ENCODE peak calls at places on chromosomes 1 and 21, in seven cellular contexts. K is ovary, X is kidney, S is cardiac muscle cell, N is hepatocyte, J is uterus, O is GM23338. Y is an unnamed sample.

GRCh38 chr1:105632342-105633196 is 1423.9 kb upstream of the PRMT6 start:
- DNase-seq in K (no peak), X (peak; percentile 25), S (peak; percentile 57), N (peak; percentile 57), J (no peak), O (no peak), Y (no peak)

GRCh38 chr1:153277852-153278251 is 18.4 kb downstream of the LORICRIN start:
- DNase-seq in K (no peak), X (no peak), S (no peak), N (no peak), J (no peak), O (peak; percentile 87), Y (no peak)

GRCh38 chr1:100308777-100309176 is 42.8 kb downstream of the RTCA start:
- DNase-seq in K (no peak), X (no peak), S (no peak), N (no peak), J (no peak), O (no peak), Y (no peak)

GRCh38 chr21:25908495-25908894 is 173.7 kb downstream of the GABPA start:
- DNase-seq in K (no peak), X (no peak), S (no peak), N (no peak), J (no peak), O (no peak), Y (no peak)

GRCh38 chr1:36160949-36161485 is 5.1 kb downstream of the MAP7D1 start:
- DNase-seq in K (peak; percentile 69), X (peak; percentile 88), S (peak; percentile 54), N (peak; percentile 46), J (peak; percentile 63), O (peak; percentile 87), Y (peak; percentile 85)

GRCh38 chr1:39158330-39159086 is 46.0 kb upstream of the MACF1 start:
- DNase-seq in K (no peak), X (no peak), S (peak; percentile 55), N (peak; percentile 92), J (no peak), O (peak; percentile 76), Y (peak; percentile 72)

GRCh38 chr1:230303822-230304221 is 122.3 kb downstream of the PGBD5 start:
- DNase-seq in K (no peak), X (peak; percentile 5), S (no peak), N (no peak), J (peak; percentile 36), O (no peak), Y (no peak)

GRCh38 chr21:45598109-45598508 is 45.4 kb upstream of the PCBP3 start:
- DNase-seq in K (no peak), X (peak; percentile 59), S (peak; percentile 10), N (no peak), J (no peak), O (no peak), Y (peak; percentile 13)

GRCh38 chr1:54883349-54884102 is 3.5 kb downstream of the DHCR24 start:
- DNase-seq in K (no peak), X (no peak), S (no peak), N (peak; percentile 38), J (no peak), O (no peak), Y (peak; percentile 29)

GRCh38 chr1:2104621-2105427 is 54.6 kb downstream of the PRKCZ start:
- DNase-seq in K (no peak), X (peak; percentile 69), S (peak; percentile 57), N (peak; percentile 78), J (no peak), O (peak; percentile 59), Y (no peak)

GRCh38 chr21:39628380-39628779 is 15.6 kb downstream of the B3GALT5 start:
- DNase-seq in K (no peak), X (no peak), S (no peak), N (no peak), J (no peak), O (no peak), Y (no peak)

GRCh38 chr1:23872421-23872820 is 4.3 kb upstream of the FUCA1 start:
- DNase-seq in K (no peak), X (no peak), S (no peak), N (no peak), J (no peak), O (no peak), Y (no peak)

GRCh38 chr1:226711976-226712778 is 26.9 kb downstream of the ITPKB start:
- DNase-seq in K (no peak), X (no peak), S (no peak), N (no peak), J (no peak), O (no peak), Y (no peak)

GRCh38 chr1:16605532-16605931 is 7.8 kb downstream of the NBPF1 start:
- DNase-seq in K (no peak), X (peak; percentile 61), S (no peak), N (no peak), J (no peak), O (no peak), Y (no peak)
- TF ChIP-seq CTCF in K (no peak), X (no peak), S (no peak), N (no peak), J (no peak), O (no peak), Y (no peak)

DNA sequence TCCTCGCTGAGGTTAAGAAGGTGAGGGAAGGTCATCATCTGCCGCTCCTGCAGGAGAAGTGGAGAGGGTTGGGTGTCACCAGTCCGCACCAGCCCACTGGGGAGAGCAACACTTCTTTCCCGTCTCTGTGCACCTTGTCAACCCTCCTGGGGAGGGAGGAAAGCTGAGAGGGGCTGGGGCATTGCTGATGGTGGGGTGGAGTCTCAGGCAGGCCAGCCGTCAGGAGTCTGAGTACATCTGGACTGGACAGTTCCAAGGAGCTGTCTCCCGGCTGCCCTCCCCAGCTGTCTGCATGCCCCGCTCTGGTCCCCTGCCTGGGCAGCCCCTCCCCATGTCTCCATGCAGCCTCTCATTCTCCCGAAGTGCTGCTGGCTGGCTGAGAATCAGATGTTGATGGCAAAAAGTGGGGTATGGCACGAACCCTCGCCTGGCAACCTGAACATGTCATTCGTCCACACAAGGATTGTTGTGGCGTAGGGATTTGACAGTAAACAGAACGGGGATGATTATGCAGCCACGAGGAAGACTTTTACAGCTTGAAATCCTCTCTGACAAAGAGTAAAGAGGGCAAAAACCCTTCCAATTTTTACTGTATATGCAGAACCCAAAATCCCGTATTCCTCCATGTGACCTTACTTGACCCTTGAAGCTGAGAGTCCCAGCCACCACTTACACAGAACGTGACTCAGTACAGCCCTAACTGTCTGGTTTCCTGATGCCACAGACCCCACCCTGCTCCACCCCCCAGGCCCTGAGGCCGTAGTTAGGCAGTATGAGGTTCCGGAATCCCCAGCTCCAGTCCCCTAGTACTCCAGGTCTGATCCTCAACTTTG is 70.3 kb downstream of the SCCPDH start:
- DNase-seq in K (no peak), X (peak; percentile 31), S (peak; percentile 67), N (no peak), J (no peak), O (no peak), Y (no peak)
- H3K27ac ChIP-seq in K (no peak overlapping the region), X (no peak overlapping the region), S (no peak overlapping the region), N (no peak overlapping the region), J (no peak overlapping the region), O (no peak overlapping the region), Y (no peak overlapping the region)

DNA sequence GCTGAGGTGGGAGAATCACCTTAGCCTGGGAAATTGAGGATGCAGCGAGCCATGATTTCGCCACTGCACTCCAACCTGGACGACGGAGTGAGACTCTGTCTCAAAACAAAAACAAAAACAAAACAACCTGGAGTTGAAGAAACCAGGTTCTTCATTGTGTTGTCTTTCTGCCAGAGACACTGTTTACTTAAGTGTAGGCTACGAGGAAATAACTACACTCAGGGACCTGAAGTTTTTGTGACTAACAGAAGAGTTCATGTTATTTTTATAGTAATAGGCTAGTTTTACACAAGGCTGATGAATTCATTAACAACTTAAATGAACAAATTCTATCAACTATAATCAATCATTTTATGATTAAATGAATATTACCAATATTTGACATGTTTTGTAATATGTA is 98.5 kb upstream of the MPC2 start:
- DNase-seq in K (no peak), X (no peak), S (no peak), N (no peak), J (no peak), O (no peak), Y (no peak)
- H3K4me1 ChIP-seq in K (peaks cover 6% of the 10 kb centered on the region), X (no peaks in the 10 kb centered on the region), S (no peaks in the 10 kb centered on the region), N (no peaks in the 10 kb centered on the region), J (no peaks in the 10 kb centered on the region), O (no peaks in the 10 kb centered on the region), Y (no peaks in the 10 kb centered on the region)

GRCh38 chr1:117967472-117967871 is 37.9 kb downstream of the WDR3 start:
- DNase-seq in K (no peak), X (no peak), S (no peak), N (peak; percentile 11), J (no peak), O (peak; percentile 64), Y (no peak)
- TF ChIP-seq CTCF in K (no peak), X (no peak), S (peak; percentile 42), N (peak; percentile 23), J (no peak), O (peak; percentile 31), Y (no peak)

DNA sequence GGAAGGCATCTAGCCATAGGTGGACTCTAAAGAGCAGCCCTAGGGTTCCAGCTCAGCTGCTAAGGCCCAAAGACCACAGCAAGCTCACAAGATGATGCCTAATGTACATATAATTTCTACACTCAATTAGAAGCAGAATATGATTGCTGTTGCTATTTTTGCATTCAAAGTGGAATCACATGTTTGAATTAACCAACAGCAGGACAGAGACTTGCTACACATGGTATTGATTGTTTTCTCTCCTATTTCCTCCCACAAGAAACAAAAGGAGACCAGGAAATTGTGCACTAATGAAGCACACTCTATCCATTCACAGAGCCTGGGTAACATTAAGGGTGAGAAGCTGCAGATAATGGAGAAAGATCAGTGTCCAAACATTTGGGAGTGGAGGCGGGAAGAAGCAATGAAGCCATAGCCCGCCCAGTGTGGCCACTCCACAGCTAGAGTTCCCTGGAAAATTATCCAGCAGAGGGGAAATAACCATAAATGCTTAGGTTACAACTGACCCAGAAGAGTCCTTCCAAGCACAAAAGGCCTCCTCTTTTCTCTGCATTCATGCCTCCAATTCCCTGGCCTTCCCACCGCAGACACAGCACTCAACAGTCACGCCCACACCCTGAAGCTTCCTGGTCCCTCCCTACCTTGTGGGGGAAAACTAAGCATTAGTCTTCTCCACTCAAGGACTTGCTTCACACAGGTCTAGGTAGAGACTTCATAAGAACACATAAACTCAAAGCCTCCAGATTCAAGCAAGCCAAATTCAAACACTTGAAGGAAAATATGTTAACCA is 7.5 kb downstream of the CNN3 start:
- DNase-seq in K (no peak), X (peak; percentile 26), S (no peak), N (no peak), J (no peak), O (no peak), Y (no peak)
- H3K27ac ChIP-seq in K (no peak overlapping the region), X (no peak overlapping the region), S (peak overlapping the region; percentile 16), N (no peak overlapping the region), J (peak overlapping the region; percentile 25), O (no peak overlapping the region), Y (peak overlapping the region; percentile 41)

GRCh38 chr1:159007734-159008133 is 2.0 kb upstream of the IFI16 start:
- DNase-seq in K (no peak), X (no peak), S (no peak), N (no peak), J (no peak), O (no peak), Y (no peak)

GRCh38 chr1:159009287-159009686 is 420 bp upstream of the IFI16 start:
- DNase-seq in K (no peak), X (no peak), S (no peak), N (no peak), J (no peak), O (no peak), Y (no peak)

GRCh38 chr1:159010398-159010797 is 691 bp downstream of the IFI16 start:
- DNase-seq in K (no peak), X (no peak), S (no peak), N (no peak), J (no peak), O (no peak), Y (no peak)

GRCh38 chr1:159009704-159010361 is at the start of gene IFI16:
- DNase-seq in K (peak; percentile 45), X (no peak), S (no peak), N (peak; percentile 83), J (peak; percentile 78), O (no peak), Y (peak; percentile 62)

GRCh38 chr1:159008744-159009188 is 941 bp upstream of the IFI16 start:
- DNase-seq in K (no peak), X (no peak), S (no peak), N (no peak), J (no peak), O (no peak), Y (no peak)
- H3K4me1 ChIP-seq in K (peaks cover 11% of the 10 kb centered on the region), X (no peaks in the 10 kb centered on the region), S (peaks cover 7% of the 10 kb centered on the region), N (peaks cover 44% of the 10 kb centered on the region), J (no peaks in the 10 kb centered on the region), O (peaks cover 25% of the 10 kb centered on the region), Y (peaks cover 11% of the 10 kb centered on the region)